ENCODE peak calls at places on chromosome 15, in four cellular contexts. W is colonic mucosa, N is cardiac muscle cell, H is aorta. L is an unnamed sample.

GRCh38 chr15:26640601-26641000 is 132.3 kb downstream of the GABRB3 start:
- DNase-seq in W (no peak), N (no peak), H (no peak), L (no peak)

GRCh38 chr15:61227269-61228024 is 1.7 kb downstream of the RORA start:
- DNase-seq in N (peak; percentile 27), W (peak; percentile 20), H (peak; percentile 80), L (peak; percentile 17)

GRCh38 chr15:23441204-23441603 is 5.8 kb downstream of the GOLGA6L2 start:
- DNase-seq in H (peak; percentile 51), W (no peak), N (no peak), L (no peak)

GRCh38 chr15:53046153-53046790 is 256.1 kb upstream of the ONECUT1 start:
- DNase-seq in H (no peak), W (no peak), N (no peak), L (no peak)

GRCh38 chr15:63288778-63289378 is 11.5 kb downstream of the APH1B start:
- DNase-seq in H (no peak), N (peak; percentile 54), W (no peak), L (no peak)

GRCh38 chr15:29452881-29453731 is 183.5 kb upstream of the NSMCE3 start:
- DNase-seq in N (peak; percentile 3), H (no peak), W (no peak), L (no peak)

GRCh38 chr15:27820232-27820631 is 278.9 kb downstream of the OCA2 start:
- DNase-seq in N (no peak), W (no peak), H (no peak), L (no peak)

GRCh38 chr15:72182673-72183072 is 14.9 kb downstream of the GRAMD2A start:
- DNase-seq in H (no peak), N (no peak), W (no peak), L (no peak)

GRCh38 chr15:70023064-70023768 is 74.5 kb downstream of the TLE3 start:
- DNase-seq in N (no peak), W (no peak), H (no peak), L (peak; percentile 28)

GRCh38 chr15:54045397-54045796 is 67.2 kb downstream of the UNC13C start:
- DNase-seq in N (no peak), W (no peak), H (no peak), L (no peak)

GRCh38 chr15:99230867-99231266 is 18.5 kb downstream of the TTC23 start:
- DNase-seq in H (no peak), W (no peak), N (no peak), L (no peak)

GRCh38 chr15:80504931-80505330 is 100.7 kb downstream of the ARNT2 start:
- DNase-seq in W (no peak), H (no peak), N (no peak), L (no peak)

GRCh38 chr15:80507638-80508316 is 103.6 kb downstream of the ARNT2 start:
- DNase-seq in H (no peak), N (no peak), W (no peak), L (peak; percentile 36)

GRCh38 chr15:80507131-80507530 is 102.9 kb downstream of the ARNT2 start:
- DNase-seq in N (no peak), H (no peak), W (no peak), L (no peak)

GRCh38 chr15:80508783-80509182 is 104.6 kb downstream of the ARNT2 start:
- DNase-seq in H (no peak), N (no peak), W (no peak), L (no peak)

GRCh38 chr15:80506494-80506893 is 102.3 kb downstream of the ARNT2 start:
- DNase-seq in H (no peak), W (no peak), N (no peak), L (no peak)
- H3K27ac ChIP-seq in H (no peak overlapping the region), W (no peak overlapping the region), N (no peak overlapping the region), L (no peak overlapping the region)

DNA sequence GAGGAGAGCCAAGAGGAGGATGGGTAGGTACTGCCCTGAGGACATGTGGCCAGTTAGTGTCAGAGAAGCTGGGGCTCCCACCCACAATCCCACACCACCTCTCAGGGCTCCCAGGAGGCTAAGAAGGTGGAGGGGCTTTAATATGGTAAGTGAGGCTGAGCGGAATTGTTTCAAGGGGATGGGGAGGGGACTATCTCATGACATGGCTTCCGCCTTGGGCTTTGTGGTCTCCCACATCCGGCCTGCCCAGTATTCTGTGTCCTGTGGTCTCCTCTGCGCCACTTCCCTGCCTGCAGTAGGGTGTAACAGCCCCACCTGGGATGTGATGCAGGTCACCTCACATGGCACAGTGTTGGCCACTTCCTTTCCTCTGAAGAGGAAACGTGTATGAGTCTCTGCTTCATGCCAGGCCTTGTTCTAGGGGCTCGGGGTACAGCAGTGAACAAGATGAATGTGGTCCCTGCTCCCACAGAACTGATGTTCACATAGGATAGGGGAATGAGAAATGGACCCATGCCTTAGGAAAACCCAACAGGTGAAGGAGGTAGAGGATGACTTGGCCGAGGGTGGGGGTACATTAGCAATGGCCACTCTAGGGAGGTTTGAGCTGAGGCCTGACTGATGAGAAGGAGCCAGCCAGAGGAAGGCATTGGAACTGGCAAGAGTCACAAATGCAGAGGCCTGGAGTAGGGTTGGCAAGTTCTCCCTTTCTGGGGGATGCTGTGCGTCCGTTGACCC is 3.2 kb downstream of the NEIL1 start:
- DNase-seq in W (peak; percentile 34), H (no peak), N (no peak), L (no peak)
- H3K27ac ChIP-seq in W (no peak overlapping the region), H (no peak overlapping the region), N (no peak overlapping the region), L (no peak overlapping the region)

GRCh38 chr15:67869700-67870099 is 29.9 kb upstream of the RNU6-1 start:
- DNase-seq in N (no peak), H (no peak), W (no peak), L (no peak)

GRCh38 chr15:67878647-67879293 is 38.9 kb upstream of the RNU6-1 start:
- DNase-seq in H (no peak), W (no peak), N (no peak), L (no peak)

GRCh38 chr15:67879440-67880129 is 39.7 kb upstream of the RNU6-1 start:
- DNase-seq in N (no peak), H (no peak), W (no peak), L (no peak)

GRCh38 chr15:67870868-67871408 is 31.1 kb upstream of the RNU6-1 start:
- DNase-seq in N (no peak), W (no peak), H (no peak), L (no peak)

GRCh38 chr15:67873777-67874176 is 33.9 kb upstream of the RNU6-1 start:
- DNase-seq in H (no peak), W (no peak), N (no peak), L (no peak)
- H3K27ac ChIP-seq in H (no peak overlapping the region), W (no peak overlapping the region), N (no peak overlapping the region), L (no peak overlapping the region)

GRCh38 chr15:33494306-33494705 is 183.5 kb downstream of the RYR3 start:
- DNase-seq in H (no peak), W (no peak), N (no peak), L (no peak)

GRCh38 chr15:33489335-33489734 is 178.6 kb downstream of the RYR3 start:
- DNase-seq in W (no peak), H (no peak), N (no peak), L (no peak)

GRCh38 chr15:33492434-33493052 is 181.8 kb downstream of the RYR3 start:
- DNase-seq in H (no peak), W (no peak), N (no peak), L (no peak)

GRCh38 chr15:33490703-33491102 is 179.9 kb downstream of the RYR3 start:
- DNase-seq in H (no peak), N (no peak), W (no peak), L (peak; percentile 24)
- H3K27ac ChIP-seq in H (no peak overlapping the region), N (no peak overlapping the region), W (no peak overlapping the region), L (no peak overlapping the region)

GRCh38 chr15:38688761-38689160 is 124.1 kb upstream of the RASGRP1 start:
- DNase-seq in H (no peak), N (no peak), W (no peak), L (no peak)
- H3K27ac ChIP-seq in H (no peak overlapping the region), N (no peak overlapping the region), W (no peak overlapping the region), L (no peak overlapping the region)

GRCh38 chr15:57405133-57405532 is 28.8 kb downstream of the CGNL1 start:
- DNase-seq in N (no peak), W (no peak), H (no peak), L (no peak)

GRCh38 chr15:57401546-57401945 is 25.2 kb downstream of the CGNL1 start:
- DNase-seq in W (no peak), H (no peak), N (no peak), L (no peak)

GRCh38 chr15:57403946-57404345 is 27.6 kb downstream of the CGNL1 start:
- DNase-seq in N (no peak), W (no peak), H (no peak), L (no peak)

GRCh38 chr15:57403007-57403406 is 26.7 kb downstream of the CGNL1 start:
- DNase-seq in N (no peak), H (no peak), W (no peak), L (no peak)

DNA sequence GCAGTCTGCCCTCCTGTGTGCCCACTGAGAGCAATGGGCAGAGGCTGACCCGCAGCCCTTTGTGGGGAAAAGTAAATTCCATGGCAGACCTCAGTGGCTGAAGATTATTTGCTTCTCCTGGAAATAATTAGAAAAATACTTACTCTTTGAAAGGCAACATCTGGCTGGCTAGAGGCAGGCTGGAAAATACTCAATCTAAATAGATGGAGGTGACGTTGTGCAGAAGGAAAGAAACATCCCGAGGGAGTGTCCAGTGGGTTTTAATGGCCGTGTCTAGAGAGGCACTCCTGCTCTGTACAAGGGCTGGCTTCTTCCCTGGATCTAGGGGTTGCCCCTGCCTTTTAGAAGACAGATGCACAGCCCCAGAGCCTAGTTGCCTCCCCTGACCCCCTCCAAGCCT is 27.2 kb downstream of the CGNL1 start:
- DNase-seq in W (no peak), H (no peak), N (no peak), L (no peak)
- H3K27ac ChIP-seq in W (no peak overlapping the region), H (no peak overlapping the region), N (peak overlapping the region; percentile 73), L (no peak overlapping the region)

DNA sequence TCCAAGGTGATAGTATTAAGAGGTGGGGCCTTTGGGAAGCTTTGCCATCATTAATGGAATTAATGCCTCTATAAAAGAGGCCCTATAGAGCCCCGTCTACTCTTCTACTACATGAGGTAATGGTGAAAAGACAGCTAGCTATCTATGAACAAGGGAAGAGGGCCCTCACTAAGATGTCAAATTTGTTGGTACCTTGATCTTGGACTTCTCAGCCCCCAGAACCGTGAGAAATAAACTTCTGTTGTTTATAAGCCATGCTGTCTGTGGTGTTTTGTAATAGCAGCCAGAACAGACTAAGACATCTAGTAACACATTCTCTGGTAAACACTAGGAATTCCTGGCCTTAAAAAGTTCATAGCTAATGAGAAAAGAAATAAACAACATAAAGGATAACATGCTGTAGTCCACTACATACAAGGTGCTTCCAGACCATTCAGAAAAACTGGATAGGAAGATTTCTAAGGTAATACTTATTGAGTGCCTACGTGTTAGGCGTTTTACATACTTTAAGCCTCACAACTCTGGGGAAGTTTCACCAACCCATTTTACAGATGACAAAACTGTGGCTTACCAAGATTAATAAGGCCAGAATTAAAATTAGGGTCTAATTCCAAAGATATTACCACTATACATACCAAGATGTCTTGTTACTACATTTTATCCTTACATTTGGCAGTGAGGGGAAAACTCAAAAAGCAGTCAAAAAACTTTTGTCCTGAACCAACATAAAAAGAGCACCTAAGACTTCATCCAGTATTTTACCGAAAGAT is 3.2 kb downstream of the UBE3A start:
- DNase-seq in W (no peak), H (no peak), N (no peak), L (no peak)
- H3K27ac ChIP-seq in W (no peak overlapping the region), H (no peak overlapping the region), N (no peak overlapping the region), L (no peak overlapping the region)

DNA sequence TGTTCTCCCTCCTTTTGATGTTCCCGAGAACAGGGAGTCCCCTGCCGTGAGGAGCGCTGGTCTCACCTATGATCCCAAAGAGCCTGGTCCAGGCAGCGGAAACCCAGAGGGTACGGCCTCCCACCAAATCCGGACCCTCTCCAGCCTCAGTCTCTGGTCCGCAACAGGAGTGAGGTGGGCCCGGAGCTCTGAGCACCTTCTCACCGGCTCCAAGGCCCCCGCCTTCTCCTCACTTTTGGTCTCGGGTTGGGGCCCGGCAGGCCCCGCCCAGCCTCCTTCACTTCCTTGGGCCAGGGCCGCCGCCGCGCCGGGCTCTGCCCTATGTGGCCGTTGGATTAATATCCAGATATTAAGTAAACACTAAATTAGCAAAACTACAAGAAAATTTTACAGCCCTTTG is 5.7 kb upstream of the SKOR1 start:
- DNase-seq in H (peak; percentile 70), W (no peak), N (no peak), L (no peak)
- H3K27ac ChIP-seq in H (no peak overlapping the region), W (no peak overlapping the region), N (no peak overlapping the region), L (no peak overlapping the region)